ENCODE peak calls at places on chromosomes 12 and 14, in six cellular contexts. G is stomach, Q is cardiac muscle cell, E is MM.1S, Z is dorsolateral prefrontal cortex, P is thoracic aorta. D is an unnamed sample.

GRCh38 chr14:75645051-75645450 is 15.6 kb downstream of the ERG28 start:
- DNase-seq in G (no peak), Q (no peak), E (no peak), Z (no peak), P (no peak), D (no peak)

GRCh38 chr14:50619569-50620141 is 48.5 kb downstream of the SAV1 start:
- DNase-seq in G (no peak), Q (peak; percentile 22), E (peak; percentile 28), Z (no peak), P (no peak), D (peak; percentile 9)

GRCh38 chr12:46617167-46617566 is 208.6 kb downstream of the SLC38A4 start:
- DNase-seq in G (no peak), Q (no peak), E (peak; percentile 21), Z (no peak), P (peak; percentile 23), D (no peak)

GRCh38 chr12:86186449-86186848 is 69.7 kb downstream of the MGAT4C start:
- DNase-seq in G (no peak), Q (no peak), E (no peak), Z (no peak), P (no peak), D (no peak)

GRCh38 chr12:7108928-7109920 is at the start of gene C1RL:
- DNase-seq in G (peak; percentile 94), Q (peak; percentile 82), E (peak; percentile 66), Z (peak; percentile 80), P (peak; percentile 82), D (peak; percentile 83)

GRCh38 chr12:112574896-112575558 is 156.3 kb downstream of the PTPN11 start:
- DNase-seq in G (no peak), Q (no peak), E (no peak), Z (no peak), P (no peak), D (peak; percentile 8)

GRCh38 chr12:64781374-64782029 is 22.3 kb upstream of the GNS start:
- DNase-seq in G (peak; percentile 34), Q (no peak), E (peak; percentile 67), Z (no peak), P (no peak), D (peak; percentile 19)

GRCh38 chr14:39459795-39460478 is 27.7 kb upstream of the FBXO33 start:
- DNase-seq in G (no peak), Q (no peak), E (no peak), Z (no peak), P (no peak), D (no peak)

GRCh38 chr12:101909646-101910045 is 32.3 kb downstream of the DRAM1 start:
- DNase-seq in G (no peak), Q (no peak), E (no peak), Z (no peak), P (no peak), D (peak; percentile 49)

GRCh38 chr12:2364566-2365165 is 311.9 kb downstream of the CACNA1C start:
- DNase-seq in G (no peak), Q (no peak), E (no peak), Z (no peak), P (no peak), D (no peak)

GRCh38 chr14:95614335-95614734 is 71.9 kb upstream of the TCL1B start:
- DNase-seq in G (no peak), Q (no peak), E (no peak), Z (no peak), P (no peak), D (no peak)

GRCh38 chr14:95196826-95197497 is 39.6 kb upstream of the DICER1 start:
- DNase-seq in G (no peak), Q (no peak), E (no peak), Z (no peak), P (no peak), D (no peak)

GRCh38 chr14:100246809-100247428 is 8.0 kb downstream of the YY1 start:
- DNase-seq in G (no peak), Q (peak; percentile 75), E (no peak), Z (no peak), P (no peak), D (no peak)

GRCh38 chr12:115570271-115570777 is 707.2 kb downstream of the MED13L start:
- DNase-seq in G (no peak), Q (no peak), E (no peak), Z (no peak), P (no peak), D (no peak)

GRCh38 chr12:44542716-44543115 is 333.4 kb downstream of the NELL2 start:
- DNase-seq in G (no peak), Q (no peak), E (no peak), Z (no peak), P (no peak), D (no peak)

GRCh38 chr14:77141592-77142288 is at the start of gene ZDHHC22:
- DNase-seq in G (no peak), Q (no peak), E (no peak), Z (peak; percentile 68), P (no peak), D (no peak)

GRCh38 chr14:50342211-50343080 is 30.3 kb downstream of the DMAC2L start:
- DNase-seq in G (no peak), Q (peak; percentile 43), E (no peak), Z (peak; percentile 83), P (no peak), D (peak; percentile 45)

GRCh38 chr14:98766818-98767217 is 505.2 kb downstream of the BCL11B start:
- DNase-seq in G (no peak), Q (no peak), E (no peak), Z (no peak), P (no peak), D (no peak)

GRCh38 chr12:45707241-45707857 is 22.2 kb upstream of the ARID2 start:
- DNase-seq in G (no peak), Q (no peak), E (no peak), Z (no peak), P (no peak), D (no peak)

GRCh38 chr12:63387736-63388135 is 236.7 kb upstream of the AVPR1A start:
- DNase-seq in G (no peak), Q (no peak), E (no peak), Z (no peak), P (no peak), D (no peak)

GRCh38 chr12:121139301-121139700 is 6.6 kb downstream of the P2RX7 start:
- DNase-seq in G (no peak), Q (no peak), E (no peak), Z (peak; percentile 48), P (no peak), D (no peak)

GRCh38 chr12:107891967-107892366 is 117.5 kb downstream of the ASCL4 start:
- DNase-seq in G (no peak), Q (no peak), E (no peak), Z (no peak), P (no peak), D (no peak)

DNA sequence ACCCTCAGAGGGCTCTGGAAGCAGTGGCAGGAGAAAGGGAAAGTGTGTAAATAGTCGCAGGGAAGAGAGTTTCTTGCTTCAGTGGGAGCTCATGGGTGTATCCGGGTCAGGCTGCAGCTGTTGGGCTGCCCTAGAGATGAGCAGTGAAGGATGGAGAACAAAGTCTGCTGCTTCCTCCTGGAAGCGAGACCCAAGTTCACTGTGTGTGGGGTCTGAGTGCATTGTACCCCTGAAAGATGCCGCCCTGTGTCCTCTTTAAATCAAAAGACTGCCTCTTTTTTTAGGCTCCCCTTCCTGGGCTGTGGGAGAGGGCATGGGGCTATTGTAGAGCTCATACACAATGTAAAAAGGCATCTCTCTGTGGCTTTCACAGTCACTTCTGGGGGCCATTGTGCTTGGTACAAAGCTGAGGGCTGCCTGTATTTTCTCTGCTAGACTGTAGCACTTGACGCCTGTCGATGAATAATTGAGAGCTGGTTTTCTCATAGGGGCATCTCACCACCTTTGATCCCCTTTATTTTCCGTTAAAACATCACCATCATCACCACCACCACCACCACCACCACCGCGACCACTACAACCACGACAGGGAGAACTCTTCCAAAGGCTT is 16.7 kb downstream of the CHST11 start:
- DNase-seq in G (no peak), Q (no peak), E (no peak), Z (no peak), P (no peak), D (no peak)
- H3K4me3 ChIP-seq in G (no peak overlapping the region), Q (no peak overlapping the region), E (no peak overlapping the region), Z (no peak overlapping the region), P (no peak overlapping the region), D (peak overlapping the region; percentile 0)

DNA sequence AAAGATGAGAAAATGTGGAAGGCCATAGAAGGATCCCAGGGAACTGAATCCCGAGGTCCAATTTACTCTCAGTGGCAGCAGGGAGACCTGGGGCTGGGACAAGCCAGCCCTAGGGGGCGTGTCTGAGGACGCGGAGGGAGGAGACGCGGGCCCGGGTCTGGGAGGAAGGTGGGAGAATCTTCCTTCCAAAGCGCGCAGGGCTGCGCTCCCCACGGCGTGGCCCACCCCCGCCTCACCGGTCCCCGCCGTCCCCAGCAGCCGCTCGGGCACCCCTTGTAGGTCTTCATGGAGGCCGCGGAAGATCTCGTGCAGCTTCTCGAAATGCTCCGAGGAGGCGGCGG is 323 bp downstream of the VTI1B start:
- DNase-seq in G (peak; percentile 73), Q (peak; percentile 91), E (peak; percentile 25), Z (peak; percentile 45), P (no peak), D (no peak)
- TF ChIP-seq CTCF in G (no peak), Q (peak; percentile 32), E (no peak), Z (peak; percentile 44), P (no peak), D (peak; percentile 27)

DNA sequence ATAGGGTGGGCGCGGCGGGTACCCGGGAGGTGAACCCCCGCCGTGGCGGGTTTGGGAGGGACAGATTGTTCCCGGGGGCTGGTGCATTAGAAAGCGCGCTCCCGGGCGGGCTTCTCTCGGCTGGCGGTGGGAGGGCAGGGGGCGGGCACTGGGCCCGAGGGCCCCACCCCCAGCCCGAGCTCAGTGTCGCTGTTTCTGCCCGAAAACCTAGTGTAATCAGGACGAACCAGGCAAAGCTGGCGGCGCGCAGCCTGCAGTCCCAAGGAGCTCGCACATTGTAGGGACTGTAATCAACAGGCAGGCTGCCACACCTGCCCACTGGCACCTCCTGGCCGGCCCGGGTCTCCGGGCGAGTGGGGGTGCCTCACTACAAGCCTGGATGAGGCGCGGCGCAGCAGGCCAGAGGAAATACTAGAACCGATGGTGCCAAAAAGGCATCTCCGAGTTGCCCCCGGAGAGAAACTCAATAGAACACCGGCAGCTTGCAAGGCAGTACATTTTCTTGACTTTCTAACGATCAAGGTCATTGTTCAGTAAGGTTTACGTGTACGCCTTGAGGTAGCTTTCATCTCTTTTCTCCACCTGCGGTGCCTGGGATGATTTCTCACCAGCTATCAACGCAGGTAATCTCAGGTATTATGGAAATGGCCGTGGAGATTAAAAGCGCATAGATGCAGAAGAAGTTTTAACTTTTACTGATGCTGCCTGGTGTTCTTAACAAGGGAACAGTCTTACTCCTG is 845 bp upstream of the SPTB start:
- DNase-seq in G (peak; percentile 46), Q (peak; percentile 69), E (peak; percentile 70), Z (peak; percentile 65), P (no peak), D (peak; percentile 65)
- H3K27me3 ChIP-seq in G (peaks cover 36% of the 10 kb centered on the region), Q (peaks cover 87% of the 10 kb centered on the region), E (no peaks in the 10 kb centered on the region), Z (no peaks in the 10 kb centered on the region), P (no peaks in the 10 kb centered on the region), D (peaks cover 3% of the 10 kb centered on the region)

DNA sequence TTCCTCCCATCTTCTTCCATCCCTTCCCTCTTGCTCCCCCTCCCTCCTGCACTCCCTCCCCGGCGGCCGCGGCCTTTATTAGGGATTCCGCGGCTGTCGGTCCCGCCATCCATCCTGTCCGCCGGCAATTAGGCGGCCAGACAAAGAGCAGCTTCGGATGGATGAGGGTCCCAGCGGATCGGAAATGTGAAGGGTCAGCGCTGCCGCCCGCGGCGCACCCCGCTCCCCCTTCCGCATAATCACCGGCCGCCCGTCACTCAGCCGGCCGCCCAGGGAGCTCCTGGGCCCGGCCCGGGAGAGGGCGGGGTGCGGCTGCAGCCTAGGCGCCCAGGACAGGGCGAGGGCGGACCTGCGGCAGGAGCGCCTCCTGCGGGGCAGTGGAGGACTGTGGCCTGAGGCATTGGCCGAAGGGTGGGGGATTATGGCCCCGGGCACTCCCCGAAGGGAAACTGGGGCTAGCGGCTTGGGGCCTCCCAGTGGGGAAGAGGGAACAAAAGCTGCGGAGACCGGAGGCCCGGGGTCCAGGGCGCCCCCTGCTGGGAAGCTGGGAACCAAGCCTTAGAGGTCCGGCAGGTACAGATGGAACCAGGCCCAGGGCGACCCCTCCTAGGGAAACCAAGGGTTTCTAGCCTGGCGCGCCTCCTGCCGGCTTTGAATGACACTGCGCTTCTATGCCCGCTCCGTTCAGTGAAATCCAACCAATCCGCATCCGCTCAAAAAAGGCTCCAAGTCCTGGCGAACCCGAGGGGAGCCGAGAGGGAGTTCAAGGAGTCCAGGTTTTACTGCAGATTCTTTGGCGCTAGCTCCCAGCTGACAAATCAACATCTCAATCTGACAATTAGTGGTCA is 4.4 kb upstream of the DNAJC22 start:
- DNase-seq in G (peak; percentile 75), Q (peak; percentile 95), E (peak; percentile 88), Z (peak; percentile 59), P (no peak), D (peak; percentile 82)
- H3K4me3 ChIP-seq in G (peak overlapping the region; percentile 57), Q (peak overlapping the region; percentile 26), E (peak overlapping the region; percentile 58), Z (peak overlapping the region; percentile 64), P (peak overlapping the region; percentile 62), D (peak overlapping the region; percentile 7)